ENCODE peak calls at places on chromosomes 6 and 20, in ten cellular contexts. W, D, T, F, X, O, J, Y, L and V are unnamed samples.
A peak's percentile ranks its signal among the peaks of the same experiment; 100 is the strongest.

GRCh38 chr6:43936476-43936875 is 166.5 kb downstream of the VEGFA start:
- DNase-seq in W (no peak), D (peak; percentile 16), T (peak; percentile 59), F (no peak), X (peak; percentile 8), O (peak; percentile 67), J (no peak), Y (no peak), L (no peak), V (no peak)

GRCh38 chr6:31356946-31357466 is at the start of gene HLA-B:
- DNase-seq in W (peak; percentile 93), D (peak; percentile 88), T (peak; percentile 81), F (peak; percentile 83), X (peak; percentile 64), O (peak; percentile 82), J (peak; percentile 52), Y (peak; percentile 93), L (peak; percentile 83), V (peak; percentile 39)

GRCh38 chr6:42790549-42791181 is 8.8 kb downstream of the BICRAL start:
- DNase-seq in W (no peak), D (no peak), T (peak; percentile 32), F (no peak), X (no peak), O (peak; percentile 80), J (no peak), Y (no peak), L (no peak), V (peak; percentile 8)

GRCh38 chr6:20038805-20039204 is 173.5 kb downstream of the MBOAT1 start:
- DNase-seq in W (peak; percentile 35), D (peak; percentile 32), T (no peak), F (no peak), X (no peak), O (no peak), J (no peak), Y (no peak), L (no peak), V (no peak)

GRCh38 chr6:44738652-44739141 is 351.2 kb downstream of the CDC5L start:
- DNase-seq in W (peak; percentile 26), D (peak; percentile 83), T (peak; percentile 25), F (no peak), X (no peak), O (peak; percentile 59), J (no peak), Y (no peak), L (no peak), V (no peak)

GRCh38 chr20:15799871-15800270 is 773.4 kb downstream of the KIF16B start:
- DNase-seq in W (peak; percentile 78), D (peak; percentile 32), T (no peak), F (no peak), X (no peak), O (no peak), J (no peak), Y (no peak), L (no peak), V (no peak)

GRCh38 chr20:31894980-31895675 is 24.7 kb downstream of the TTLL9 start:
- DNase-seq in W (peak; percentile 78), D (peak; percentile 66), T (peak; percentile 73), F (peak; percentile 27), X (peak; percentile 29), O (peak; percentile 74), J (no peak), Y (peak; percentile 82), L (peak; percentile 78), V (no peak)

GRCh38 chr20:47749367-47749766 is 35.9 kb downstream of the SULF2 start:
- DNase-seq in W (peak; percentile 29), D (no peak), T (no peak), F (no peak), X (peak; percentile 48), O (no peak), J (no peak), Y (peak; percentile 66), L (peak; percentile 63), V (no peak)

GRCh38 chr6:119446623-119447008 is 97.1 kb upstream of the MAN1A1 start:
- DNase-seq in W (peak; percentile 86), D (peak; percentile 51), T (no peak), F (peak; percentile 77), X (no peak), O (no peak), J (no peak), Y (peak; percentile 54), L (no peak), V (no peak)

GRCh38 chr6:160667854-160668481 is 3.9 kb upstream of the LPA start:
- DNase-seq in W (no peak), D (no peak), T (peak; percentile 2), F (peak; percentile 56), X (no peak), O (peak; percentile 88), J (peak; percentile 29), Y (no peak), L (no peak), V (peak; percentile 18)

GRCh38 chr6:21823371-21823770 is 229.8 kb downstream of the SOX4 start:
- DNase-seq in W (no peak), D (no peak), T (no peak), F (no peak), X (no peak), O (no peak), J (no peak), Y (no peak), L (no peak), V (no peak)

GRCh38 chr20:18323705-18324104 is 35.4 kb downstream of the ZNF133 start:
- DNase-seq in W (no peak), D (no peak), T (no peak), F (no peak), X (no peak), O (peak; percentile 68), J (peak; percentile 5), Y (no peak), L (no peak), V (peak; percentile 74)

DNA sequence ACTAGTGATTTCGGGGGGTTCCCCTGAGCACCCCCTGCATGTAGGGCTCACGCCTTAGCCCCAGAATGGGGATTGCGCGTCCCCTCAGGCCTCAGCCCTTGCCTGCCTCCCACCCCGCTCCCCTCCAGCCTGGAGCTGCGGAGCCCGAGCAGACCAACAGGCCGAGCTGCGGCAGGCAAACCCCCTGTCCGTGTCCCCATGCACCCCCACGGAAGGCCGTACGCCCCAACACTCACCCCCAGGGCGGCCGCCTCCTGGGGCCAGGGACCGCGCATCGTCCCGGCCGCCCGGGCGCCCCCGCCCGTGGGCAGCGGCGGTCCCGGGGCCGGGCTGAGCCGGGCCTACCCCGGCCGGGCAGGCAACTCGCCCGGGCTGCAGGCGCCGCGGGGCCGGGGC is 1.2 kb upstream of the KCNB1 start:
- DNase-seq in W (no peak), D (no peak), T (no peak), F (no peak), X (no peak), O (peak; percentile 76), J (no peak), Y (no peak), L (no peak), V (no peak)
- H3K27me3 ChIP-seq in W (peaks cover 39% of the 10 kb centered on the region), D (peaks cover 51% of the 10 kb centered on the region), T (peaks cover 57% of the 10 kb centered on the region), F (peaks cover 15% of the 10 kb centered on the region), X (peaks cover 78% of the 10 kb centered on the region), O (peaks cover 37% of the 10 kb centered on the region), J (peaks cover 11% of the 10 kb centered on the region), Y (no peaks in the 10 kb centered on the region), L (no peaks in the 10 kb centered on the region), V (peaks cover 53% of the 10 kb centered on the region)

GRCh38 chr20:36851490-36851889 is 24.4 kb upstream of the TLDC2 start:
- DNase-seq in W (no peak), D (no peak), T (no peak), F (no peak), X (no peak), O (peak; percentile 31), J (no peak), Y (no peak), L (no peak), V (no peak)
- H3K4me1 ChIP-seq in W (peaks cover 62% of the 10 kb centered on the region), D (peaks cover 61% of the 10 kb centered on the region), T (peaks cover 11% of the 10 kb centered on the region), F (peaks cover 12% of the 10 kb centered on the region), X (peaks cover 90% of the 10 kb centered on the region), O (peaks cover 10% of the 10 kb centered on the region), J (peaks cover 10% of the 10 kb centered on the region), Y (no peaks in the 10 kb centered on the region), L (peaks cover 83% of the 10 kb centered on the region), V (peaks cover 29% of the 10 kb centered on the region)

DNA sequence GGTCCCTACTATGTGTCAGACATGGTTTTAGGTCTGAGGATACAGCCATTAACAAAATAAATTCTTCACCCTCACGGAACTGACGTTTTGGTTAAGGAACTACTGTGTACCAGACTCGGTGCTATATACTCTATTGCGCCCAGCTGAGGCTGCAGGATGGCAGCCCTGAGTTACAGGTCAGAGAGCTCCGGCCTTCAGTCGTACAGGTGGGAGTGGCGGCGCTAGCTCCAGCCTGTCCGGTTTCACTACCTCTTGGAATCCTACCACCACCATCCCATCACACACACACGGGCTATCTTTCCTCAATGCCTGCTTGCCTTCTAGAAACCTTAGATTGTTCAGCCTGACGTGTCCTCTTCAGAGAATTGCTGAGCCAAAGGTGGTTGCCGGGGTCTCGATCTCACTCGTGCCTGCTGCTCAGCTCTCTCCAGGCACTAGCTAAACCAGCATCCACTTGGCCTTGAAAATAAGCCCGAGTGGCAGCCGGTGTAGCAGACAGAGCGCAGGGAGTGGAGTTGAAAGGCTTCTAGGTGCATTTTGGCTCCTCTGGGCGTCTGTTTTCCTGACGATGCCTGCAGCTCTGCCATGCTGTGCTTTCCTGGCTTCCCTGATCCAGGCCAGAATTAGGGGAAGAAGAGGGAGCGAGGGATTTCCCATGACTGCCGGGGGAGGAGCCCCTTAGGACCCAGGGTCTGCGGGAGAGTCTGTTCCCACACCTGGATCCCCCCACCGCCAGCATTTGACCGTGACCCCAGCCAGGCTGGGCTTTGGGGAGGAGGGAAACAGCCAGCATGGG is 1.1 kb upstream of the TCF15 start:
- DNase-seq in W (no peak), D (no peak), T (no peak), F (no peak), X (no peak), O (no peak), J (no peak), Y (no peak), L (no peak), V (no peak)
- H3K4me3 ChIP-seq in W (no peak overlapping the region), D (no peak overlapping the region), T (no peak overlapping the region), F (no peak overlapping the region), X (peak overlapping the region; percentile 80), O (no peak overlapping the region), J (no peak overlapping the region), Y (no peak overlapping the region), L (no peak overlapping the region), V (peak overlapping the region; percentile 2)

GRCh38 chr20:54172856-54173652 is 732 bp downstream of the CYP24A1 start:
- DNase-seq in W (no peak), D (peak; percentile 33), T (peak; percentile 36), F (peak; percentile 14), X (no peak), O (peak; percentile 82), J (no peak), Y (no peak), L (no peak), V (no peak)
- H3K27me3 ChIP-seq in W (peaks cover 62% of the 10 kb centered on the region), D (peaks cover 30% of the 10 kb centered on the region), T (peaks cover 90% of the 10 kb centered on the region), F (peaks cover 31% of the 10 kb centered on the region), X (peaks cover 98% of the 10 kb centered on the region), O (peaks cover 80% of the 10 kb centered on the region), J (peaks cover 68% of the 10 kb centered on the region), Y (no peaks in the 10 kb centered on the region), L (peaks cover 7% of the 10 kb centered on the region), V (peaks cover 78% of the 10 kb centered on the region)